ENCODE peak calls at places on chromosomes 12 and 14, in eight cellular contexts. X is Caco-2; M is effector CD8-positive, alpha-beta T cell; Q is T-cell; O is small intestine; V is choroid plexus epithelial cell; H is GOT3; U is H4. R is an unnamed sample.

GRCh38 chr12:130818381-130819247 is 20.4 kb downstream of the STX2 start:
- DNase-seq in X (peak), M (peak), Q (peak), O (peak), V (peak), H (no peak), U (no peak), R (peak)

GRCh38 chr12:16568873-16569272 is 37.1 kb downstream of the LMO3 start:
- DNase-seq in X (no peak), M (no peak), Q (no peak), O (no peak), V (no peak), H (no peak), U (no peak), R (no peak)

GRCh38 chr12:16299403-16299802 is 21.9 kb upstream of the SLC15A5 start:
- DNase-seq in X (no peak), M (no peak), Q (no peak), O (no peak), V (peak), H (no peak), U (no peak), R (no peak)

GRCh38 chr12:124292385-124292784 is 2.5 kb upstream of the RFLNA start:
- DNase-seq in X (no peak), M (no peak), Q (no peak), O (no peak), V (no peak), H (no peak), U (no peak), R (no peak)

GRCh38 chr12:84198294-84198946 is 714.2 kb downstream of the SLC6A15 start:
- DNase-seq in X (no peak), M (no peak), Q (no peak), O (no peak), V (no peak), H (no peak), U (no peak), R (no peak)

GRCh38 chr14:50897658-50898175 is 25.9 kb downstream of the ABHD12B start:
- DNase-seq in X (no peak), M (no peak), Q (no peak), O (no peak), V (no peak), H (no peak), U (no peak), R (no peak)

GRCh38 chr12:75478395-75478794 is 2.2 kb upstream of the GLIPR1 start:
- DNase-seq in X (no peak), M (no peak), Q (no peak), O (peak), V (peak), H (no peak), U (no peak), R (no peak)

GRCh38 chr14:92315050-92315785 is 7.7 kb upstream of the SLC24A4 start:
- DNase-seq in X (no peak), M (no peak), Q (no peak), O (no peak), V (no peak), H (no peak), U (no peak), R (no peak)

GRCh38 chr12:115891551-115891950 is 385.9 kb downstream of the MED13L start:
- DNase-seq in X (no peak), M (no peak), Q (no peak), O (no peak), V (no peak), H (no peak), U (no peak), R (no peak)

GRCh38 chr14:77372304-77372841 is 4.5 kb downstream of the TMED8 start:
- DNase-seq in X (no peak), M (no peak), Q (no peak), O (peak), V (peak), H (no peak), U (peak), R (no peak)

GRCh38 chr14:90548455-90548854 is 151.6 kb downstream of the CALM1 start:
- DNase-seq in X (no peak), M (no peak), Q (no peak), O (no peak), V (no peak), H (no peak), U (no peak), R (no peak)

GRCh38 chr12:51883998-51884675 is 3.8 kb upstream of the ANKRD33 start:
- DNase-seq in X (no peak), M (no peak), Q (no peak), O (no peak), V (no peak), H (no peak), U (no peak), R (no peak)

GRCh38 chr12:47286676-47287075 is 206.9 kb upstream of the AMIGO2 start:
- DNase-seq in X (no peak), M (no peak), Q (no peak), O (peak), V (no peak), H (no peak), U (no peak), R (no peak)

GRCh38 chr14:62206456-62206855 is 444.2 kb downstream of the SNAPC1 start:
- DNase-seq in X (no peak), M (no peak), Q (no peak), O (no peak), V (peak), H (no peak), U (no peak), R (no peak)

GRCh38 chr14:25400607-25401206 is 350.8 kb upstream of the STXBP6 start:
- DNase-seq in X (peak), M (no peak), Q (no peak), O (peak), V (peak), H (no peak), U (peak), R (no peak)

GRCh38 chr12:122965851-122966742 is at the start of gene ABCB9:
- DNase-seq in X (peak), M (peak), Q (peak), O (peak), V (peak), H (peak), U (peak), R (peak)

GRCh38 chr12:131808744-131809371 is 19.3 kb upstream of the MMP17 start:
- DNase-seq in X (no peak), M (no peak), Q (peak), O (peak), V (peak), H (no peak), U (no peak), R (no peak)

GRCh38 chr14:84874436-84874835 is 655.5 kb upstream of the FLRT2 start:
- DNase-seq in X (no peak), M (no peak), Q (no peak), O (no peak), V (no peak), H (no peak), U (no peak), R (no peak)

GRCh38 chr14:61253064-61253753 is 27.9 kb downstream of the TMEM30B start:
- DNase-seq in X (no peak), M (no peak), Q (no peak), O (no peak), V (no peak), H (no peak), U (no peak), R (no peak)

GRCh38 chr14:54784657-54785056 is 118.0 kb downstream of the GCH1 start:
- DNase-seq in X (peak), M (no peak), Q (no peak), O (peak), V (no peak), H (no peak), U (no peak), R (no peak)

GRCh38 chr14:37436519-37436918 is 158.5 kb downstream of the FOXA1 start:
- DNase-seq in X (no peak), M (no peak), Q (no peak), O (no peak), V (no peak), H (no peak), U (no peak), R (no peak)